ENCODE peak calls at places on chromosomes 12 and 14, in six cellular contexts. O is left lung, V is ovary, P is Calu3, H is right lobe of liver, Z is endodermal cell. U is an unnamed sample.

GRCh38 chr14:90513151-90514014 is 116.6 kb downstream of the CALM1 start:
- DNase-seq in O (peak; percentile 89), V (no peak), P (peak; percentile 96), H (no peak), Z (peak; percentile 75), U (no peak)

GRCh38 chr14:59004012-59004411 is 184.5 kb upstream of the DAAM1 start:
- DNase-seq in O (no peak), V (no peak), P (no peak), H (no peak), Z (no peak), U (no peak)

GRCh38 chr12:90909069-90909676 is 45.8 kb downstream of the CCER1 start:
- DNase-seq in O (no peak), V (no peak), P (peak; percentile 48), H (no peak), Z (peak; percentile 79), U (no peak)

GRCh38 chr12:109726511-109727038 is 12.9 kb downstream of the FAM222A start:
- DNase-seq in O (no peak), V (no peak), P (no peak), H (no peak), Z (peak; percentile 48), U (no peak)

GRCh38 chr12:64392221-64392620 is 1.7 kb upstream of the C12orf56 start:
- DNase-seq in O (no peak), V (no peak), P (peak; percentile 45), H (no peak), Z (peak; percentile 58), U (peak; percentile 49)

GRCh38 chr14:54444701-54445100 is 3.5 kb upstream of the CNIH1 start:
- DNase-seq in O (no peak), V (no peak), P (no peak), H (no peak), Z (no peak), U (no peak)

GRCh38 chr12:75842119-75842518 is 189.5 kb downstream of the PHLDA1 start:
- DNase-seq in O (no peak), V (no peak), P (no peak), H (no peak), Z (no peak), U (no peak)

GRCh38 chr12:29726321-29726692 is 57.4 kb downstream of the TMTC1 start:
- DNase-seq in O (no peak), V (no peak), P (no peak), H (no peak), Z (no peak), U (no peak)

GRCh38 chr14:32201196-32201815 is 539 bp upstream of the RNU6-7 start:
- DNase-seq in O (peak; percentile 91), V (peak; percentile 92), P (peak; percentile 91), H (peak; percentile 95), Z (peak; percentile 98), U (peak; percentile 74)

GRCh38 chr14:22850944-22851790 is 14.8 kb downstream of the MMP14 start:
- DNase-seq in O (peak; percentile 78), V (peak; percentile 93), P (no peak), H (peak; percentile 78), Z (no peak), U (no peak)

GRCh38 chr12:108560752-108561719 is at the start of gene SART3:
- DNase-seq in O (peak; percentile 81), V (peak; percentile 78), P (peak; percentile 80), H (peak; percentile 76), Z (peak; percentile 93), U (peak; percentile 88)
- TF ChIP-seq CTCF in O (no peak), V (no peak), P (no peak), H (no peak), Z (no peak), U (no peak)

GRCh38 chr14:52014601-52015267 is 25.4 kb downstream of the RTRAF start:
- DNase-seq in O (no peak), V (no peak), P (no peak), H (no peak), Z (no peak), U (no peak)

GRCh38 chr14:52015411-52016030 is 26.2 kb downstream of the RTRAF start:
- DNase-seq in O (no peak), V (no peak), P (no peak), H (no peak), Z (peak; percentile 79), U (no peak)

GRCh38 chr14:52011557-52011956 is 22.2 kb downstream of the RTRAF start:
- DNase-seq in O (no peak), V (no peak), P (no peak), H (no peak), Z (no peak), U (no peak)

GRCh38 chr14:52012635-52013034 is 23.3 kb downstream of the RTRAF start:
- DNase-seq in O (no peak), V (peak; percentile 60), P (no peak), H (no peak), Z (no peak), U (no peak)

GRCh38 chr14:52013984-52014600 is 24.7 kb downstream of the RTRAF start:
- DNase-seq in O (no peak), V (no peak), P (peak; percentile 10), H (no peak), Z (peak; percentile 88), U (no peak)
- TF ChIP-seq CTCF in O (no peak), V (no peak), P (no peak), H (peak; percentile 23), Z (peak; percentile 76), U (no peak)

GRCh38 chr14:49636866-49637265 is 1.8 kb upstream of the DNAAF2 start:
- DNase-seq in O (no peak), V (no peak), P (no peak), H (no peak), Z (no peak), U (no peak)

GRCh38 chr14:49637534-49638078 is 2.6 kb upstream of the DNAAF2 start:
- DNase-seq in O (no peak), V (no peak), P (no peak), H (no peak), Z (no peak), U (no peak)

GRCh38 chr14:49633650-49634546 is 1.1 kb downstream of the DNAAF2 start:
- DNase-seq in O (peak; percentile 95), V (peak; percentile 92), P (peak; percentile 95), H (peak; percentile 96), Z (peak; percentile 98), U (peak; percentile 94)

DNA sequence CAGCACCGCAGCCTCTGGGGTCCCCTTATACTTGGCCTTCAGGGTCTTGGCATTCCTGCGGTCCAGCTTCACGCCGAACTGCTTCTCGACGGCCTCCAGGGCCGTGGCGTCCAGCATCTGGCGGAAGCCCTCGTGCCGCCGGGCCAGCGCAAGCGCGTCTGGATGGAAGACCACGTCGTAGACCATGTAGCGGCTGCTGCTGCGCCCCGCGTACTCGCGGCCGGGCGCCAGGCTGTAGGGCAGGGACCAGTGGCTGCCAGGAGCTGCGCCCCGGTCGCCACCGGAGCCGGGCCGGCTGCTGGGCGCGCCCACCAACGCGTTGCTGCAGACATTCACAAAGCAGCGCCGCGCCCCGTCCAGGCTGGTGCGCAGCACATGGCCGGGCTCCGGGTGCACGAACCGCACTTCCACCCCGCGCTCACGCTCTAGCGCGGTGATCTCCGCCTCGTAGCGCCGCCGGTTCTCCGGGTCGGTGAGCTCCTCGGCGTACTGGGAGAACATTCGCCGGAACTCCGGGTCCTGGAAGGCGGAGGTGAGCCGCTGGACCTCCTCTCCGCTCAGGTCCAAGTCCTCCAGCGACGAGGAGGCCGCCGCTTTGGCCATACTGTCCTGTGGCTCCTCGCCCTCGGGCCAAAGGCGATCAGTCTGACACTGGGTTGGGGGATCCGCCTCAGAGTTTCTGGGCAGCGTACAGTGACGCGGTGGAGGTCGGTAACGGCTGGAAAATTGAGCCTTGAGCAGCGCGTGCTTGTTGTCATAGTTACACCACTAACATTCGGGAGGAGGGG is at the start of gene DNAAF2:
- DNase-seq in O (peak; percentile 64), V (peak; percentile 69), P (peak; percentile 63), H (peak; percentile 68), Z (peak; percentile 82), U (peak; percentile 64)
- TF ChIP-seq CTCF in O (no peak), V (no peak), P (no peak), H (peak; percentile 3), Z (no peak), U (no peak)

DNA sequence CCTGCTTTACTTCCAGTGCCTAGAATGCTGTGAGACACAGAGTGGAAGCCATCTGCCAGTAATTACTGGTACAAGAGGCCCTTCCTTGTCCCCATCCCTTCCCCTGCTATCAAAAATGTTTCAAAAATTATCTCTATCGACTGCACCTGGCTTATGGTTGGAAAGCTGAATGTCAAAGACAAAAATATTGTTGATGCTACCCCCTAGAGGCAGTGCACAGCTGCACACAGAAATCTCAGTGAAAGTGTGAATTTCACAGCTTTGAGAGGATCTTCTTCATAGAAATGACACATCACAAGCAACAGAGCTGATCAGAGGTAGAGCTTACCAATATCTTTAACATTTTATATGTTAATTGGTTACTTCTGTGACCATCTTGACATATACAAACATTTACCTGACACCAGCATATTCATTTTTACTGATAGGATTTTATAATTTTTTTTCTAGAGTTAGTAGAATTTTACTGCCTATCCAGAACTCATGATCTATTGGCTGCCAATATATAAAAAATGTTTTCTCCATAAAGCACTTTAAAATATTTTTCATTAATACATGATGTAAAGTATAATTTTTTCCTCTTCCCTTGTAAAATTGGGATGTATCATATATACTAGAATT is 138.0 kb downstream of the AACS start:
- DNase-seq in O (no peak), V (no peak), P (peak; percentile 35), H (no peak), Z (no peak), U (no peak)
- TF ChIP-seq CTCF in O (no peak), V (no peak), P (peak; percentile 72), H (peak; percentile 64), Z (peak; percentile 62), U (peak; percentile 33)

GRCh38 chr12:5996459-5996858 is 51.4 kb upstream of the ANO2 start:
- DNase-seq in O (no peak), V (no peak), P (no peak), H (no peak), Z (no peak), U (no peak)

DNA sequence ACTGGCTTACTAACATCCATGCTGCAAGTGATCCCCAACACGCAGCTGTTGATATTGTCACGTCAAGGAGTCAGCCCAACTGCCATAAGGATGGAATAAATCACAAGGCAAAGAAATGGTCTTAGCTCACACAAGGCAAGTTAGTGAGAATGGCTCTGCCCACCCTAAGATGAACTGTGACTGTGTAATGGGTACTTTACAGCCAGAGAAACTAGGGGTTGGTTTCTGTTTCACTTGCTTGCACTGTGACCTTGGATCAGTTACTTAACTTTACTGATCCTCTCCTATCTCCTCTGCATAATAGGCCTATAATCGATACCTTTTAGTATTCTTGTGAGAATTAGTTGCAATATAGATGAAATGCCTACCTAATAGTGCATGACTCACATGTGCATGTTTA is 52.2 kb upstream of the ANO2 start:
- DNase-seq in O (no peak), V (no peak), P (no peak), H (no peak), Z (no peak), U (no peak)
- TF ChIP-seq CTCF in O (no peak), V (no peak), P (no peak), H (no peak), Z (no peak), U (no peak)

GRCh38 chr12:132761911-132762583 is 415 bp upstream of the ANKLE2 start:
- DNase-seq in O (peak; percentile 88), V (peak; percentile 84), P (peak; percentile 95), H (peak; percentile 92), Z (peak; percentile 91), U (peak; percentile 97)
- TF ChIP-seq CTCF in O (peak; percentile 30), V (no peak), P (no peak), H (peak; percentile 33), Z (peak; percentile 47), U (peak; percentile 44)